ENCODE peak calls at places on chromosome 18, in six cellular contexts. One of them, this sample, is unnamed.

GRCh38 chr18:2883137-2883671 is 36.4 kb downstream of the EMILIN2 start:
- DNase-seq in mesenchymal stem cell: no peak
- DNase-seq in mesendoderm: no peak
- DNase-seq in H1: peak
- DNase-seq in IMR-90: no peak
- DNase-seq in H9: no peak
- DNase-seq in this sample: no peak

GRCh38 chr18:39380186-39380714 is 1814.7 kb upstream of the CELF4 start:
- DNase-seq in IMR-90: no peak
- DNase-seq in H1: no peak
- DNase-seq in H9: no peak
- DNase-seq in mesendoderm: peak
- DNase-seq in mesenchymal stem cell: no peak
- DNase-seq in this sample: no peak

GRCh38 chr18:76479351-76480238 is 15.4 kb downstream of the ZNF516 start:
- DNase-seq in IMR-90: no peak
- DNase-seq in H1: no peak
- DNase-seq in mesendoderm: no peak
- DNase-seq in mesenchymal stem cell: no peak
- DNase-seq in H9: no peak
- DNase-seq in this sample: no peak

GRCh38 chr18:59783138-59783537 is 85.9 kb upstream of the CCBE1 start:
- DNase-seq in H9: peak
- DNase-seq in mesenchymal stem cell: peak
- DNase-seq in IMR-90: peak
- DNase-seq in H1: peak
- DNase-seq in mesendoderm: peak
- DNase-seq in this sample: peak

GRCh38 chr18:78687736-78688135 is 291.9 kb upstream of the SALL3 start:
- DNase-seq in mesenchymal stem cell: no peak
- DNase-seq in mesendoderm: no peak
- DNase-seq in IMR-90: no peak
- DNase-seq in H9: no peak
- DNase-seq in H1: no peak
- DNase-seq in this sample: no peak

GRCh38 chr18:7116832-7117389 is 686 bp downstream of the LAMA1 start:
- DNase-seq in mesenchymal stem cell: peak
- DNase-seq in mesendoderm: peak
- DNase-seq in IMR-90: no peak
- DNase-seq in H1: peak
- DNase-seq in H9: peak
- DNase-seq in this sample: peak

GRCh38 chr18:58513615-58514014 is 115.3 kb downstream of the ALPK2 start:
- DNase-seq in IMR-90: no peak
- DNase-seq in H1: no peak
- DNase-seq in mesendoderm: no peak
- DNase-seq in mesenchymal stem cell: no peak
- DNase-seq in H9: peak
- DNase-seq in this sample: no peak

GRCh38 chr18:29012364-29012763 is 835.4 kb upstream of the CDH2 start:
- DNase-seq in H1: no peak
- DNase-seq in mesendoderm: no peak
- DNase-seq in IMR-90: no peak
- DNase-seq in mesenchymal stem cell: no peak
- DNase-seq in H9: peak
- DNase-seq in this sample: no peak

GRCh38 chr18:13558132-13558531 is 168.2 kb downstream of the FAM210A start:
- DNase-seq in IMR-90: peak
- DNase-seq in mesendoderm: peak
- DNase-seq in mesenchymal stem cell: peak
- DNase-seq in H1: peak
- DNase-seq in H9: peak
- DNase-seq in this sample: peak

GRCh38 chr18:79378416-79379250 is 17.1 kb upstream of the NFATC1 start:
- DNase-seq in mesenchymal stem cell: peak
- DNase-seq in H1: peak
- DNase-seq in IMR-90: peak
- DNase-seq in H9: peak
- DNase-seq in mesendoderm: peak
- DNase-seq in this sample: peak

GRCh38 chr18:65659912-65660311 is 90.9 kb upstream of the CDH7 start:
- DNase-seq in H1: no peak
- DNase-seq in IMR-90: no peak
- DNase-seq in mesendoderm: no peak
- DNase-seq in mesenchymal stem cell: no peak
- DNase-seq in H9: no peak
- DNase-seq in this sample: no peak

GRCh38 chr18:35454803-35455202 is 43.0 kb downstream of the INO80C start:
- DNase-seq in mesenchymal stem cell: no peak
- DNase-seq in H1: no peak
- DNase-seq in H9: no peak
- DNase-seq in IMR-90: no peak
- DNase-seq in mesendoderm: no peak
- DNase-seq in this sample: no peak
- H2BK15ac ChIP-seq in mesenchymal stem cell: no peak
- H2BK15ac ChIP-seq in H1: no peak
- H2BK15ac ChIP-seq in H9: no peak
- H2BK15ac ChIP-seq in IMR-90: no peak
- H2BK15ac ChIP-seq in mesendoderm: no peak
- H2BK15ac ChIP-seq in this sample: no peak

GRCh38 chr18:48408727-48409590 is at the start of gene ZBTB7C:
- DNase-seq in IMR-90: no peak
- DNase-seq in mesenchymal stem cell: peak
- DNase-seq in H9: no peak
- DNase-seq in H1: peak
- DNase-seq in mesendoderm: peak
- DNase-seq in this sample: peak
- H2BK15ac ChIP-seq in IMR-90: no peak
- H2BK15ac ChIP-seq in mesenchymal stem cell: peak
- H2BK15ac ChIP-seq in H9: no peak
- H2BK15ac ChIP-seq in H1: no peak
- H2BK15ac ChIP-seq in mesendoderm: no peak
- H2BK15ac ChIP-seq in this sample: peak

GRCh38 chr18:57052173-57052572 is 94.7 kb upstream of the BOD1L2 start:
- DNase-seq in IMR-90: no peak
- DNase-seq in mesenchymal stem cell: no peak
- DNase-seq in mesendoderm: no peak
- DNase-seq in H9: no peak
- DNase-seq in H1: no peak
- DNase-seq in this sample: no peak
- H2BK15ac ChIP-seq in IMR-90: no peak
- H2BK15ac ChIP-seq in mesenchymal stem cell: no peak
- H2BK15ac ChIP-seq in mesendoderm: no peak
- H2BK15ac ChIP-seq in H9: no peak
- H2BK15ac ChIP-seq in H1: no peak
- H2BK15ac ChIP-seq in this sample: no peak

DNA sequence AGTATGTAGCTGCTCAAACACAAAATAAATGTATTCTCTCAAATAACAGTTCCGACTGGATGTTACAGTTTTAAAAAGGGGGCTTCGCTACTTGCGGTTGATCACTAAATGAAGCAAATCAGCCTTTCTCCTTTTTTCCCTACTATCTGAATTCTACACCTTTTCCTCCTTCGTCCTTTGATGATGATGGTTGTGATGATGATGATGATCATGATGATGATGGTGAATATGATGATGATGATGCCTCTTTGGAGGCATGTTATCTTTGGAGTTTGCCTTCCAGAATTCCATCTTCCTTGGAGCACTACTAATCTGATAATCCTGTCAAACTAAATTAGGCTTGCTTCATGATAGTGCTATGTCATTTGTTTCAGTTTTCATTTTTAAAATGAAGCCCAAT is 1073.3 kb downstream of the SOCS6 start:
- DNase-seq in IMR-90: no peak
- DNase-seq in H9: no peak
- DNase-seq in mesendoderm: no peak
- DNase-seq in H1: no peak
- DNase-seq in mesenchymal stem cell: no peak
- DNase-seq in this sample: no peak
- H2BK15ac ChIP-seq in IMR-90: no peak
- H2BK15ac ChIP-seq in H9: no peak
- H2BK15ac ChIP-seq in mesendoderm: no peak
- H2BK15ac ChIP-seq in H1: no peak
- H2BK15ac ChIP-seq in mesenchymal stem cell: no peak
- H2BK15ac ChIP-seq in this sample: no peak

GRCh38 chr18:44783371-44783770 is 102.7 kb downstream of the SETBP1 start:
- DNase-seq in mesendoderm: no peak
- DNase-seq in H1: no peak
- DNase-seq in mesenchymal stem cell: no peak
- DNase-seq in H9: no peak
- DNase-seq in IMR-90: no peak
- DNase-seq in this sample: no peak

GRCh38 chr18:44786697-44787096 is 106.0 kb downstream of the SETBP1 start:
- DNase-seq in H9: no peak
- DNase-seq in mesendoderm: no peak
- DNase-seq in mesenchymal stem cell: no peak
- DNase-seq in H1: no peak
- DNase-seq in IMR-90: no peak
- DNase-seq in this sample: no peak

GRCh38 chr18:44789704-44790103 is 109.0 kb downstream of the SETBP1 start:
- DNase-seq in mesendoderm: no peak
- DNase-seq in IMR-90: no peak
- DNase-seq in H1: no peak
- DNase-seq in mesenchymal stem cell: peak
- DNase-seq in H9: no peak
- DNase-seq in this sample: no peak

GRCh38 chr18:44788334-44788733 is 107.6 kb downstream of the SETBP1 start:
- DNase-seq in mesendoderm: no peak
- DNase-seq in H1: no peak
- DNase-seq in mesenchymal stem cell: peak
- DNase-seq in IMR-90: no peak
- DNase-seq in H9: no peak
- DNase-seq in this sample: no peak

DNA sequence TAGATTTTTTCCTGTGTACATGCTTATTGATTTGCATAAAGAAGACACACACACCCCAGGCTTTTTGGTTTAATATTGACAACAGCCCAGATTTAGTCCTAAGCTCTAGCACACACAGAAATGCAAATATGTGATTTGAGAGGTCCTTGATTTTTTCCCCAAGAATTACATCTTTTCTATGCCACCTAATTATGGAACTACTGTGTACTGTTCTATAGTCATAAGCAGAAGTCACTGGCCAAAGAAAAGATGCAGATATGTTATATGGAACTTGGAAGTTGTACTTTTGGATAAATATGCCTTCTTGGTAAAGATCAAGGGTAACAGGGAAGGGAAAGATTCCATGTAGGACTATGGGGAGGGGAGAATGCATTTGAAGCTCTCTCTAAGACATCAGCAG is 105.6 kb downstream of the SETBP1 start:
- DNase-seq in mesenchymal stem cell: no peak
- DNase-seq in H9: no peak
- DNase-seq in mesendoderm: no peak
- DNase-seq in H1: no peak
- DNase-seq in IMR-90: no peak
- DNase-seq in this sample: no peak
- H2BK15ac ChIP-seq in mesenchymal stem cell: no peak
- H2BK15ac ChIP-seq in H9: no peak
- H2BK15ac ChIP-seq in mesendoderm: no peak
- H2BK15ac ChIP-seq in H1: no peak
- H2BK15ac ChIP-seq in IMR-90: no peak
- H2BK15ac ChIP-seq in this sample: no peak

GRCh38 chr18:47983946-47984345 is 53.5 kb upstream of the SMAD2 start:
- DNase-seq in H9: no peak
- DNase-seq in mesendoderm: no peak
- DNase-seq in H1: no peak
- DNase-seq in IMR-90: no peak
- DNase-seq in mesenchymal stem cell: no peak
- DNase-seq in this sample: no peak

GRCh38 chr18:47981830-47982229 is 51.4 kb upstream of the SMAD2 start:
- DNase-seq in H1: no peak
- DNase-seq in IMR-90: no peak
- DNase-seq in mesendoderm: no peak
- DNase-seq in mesenchymal stem cell: no peak
- DNase-seq in H9: no peak
- DNase-seq in this sample: no peak

GRCh38 chr18:47979611-47980200 is 49.2 kb upstream of the SMAD2 start:
- DNase-seq in H1: no peak
- DNase-seq in mesendoderm: peak
- DNase-seq in IMR-90: no peak
- DNase-seq in mesenchymal stem cell: no peak
- DNase-seq in H9: no peak
- DNase-seq in this sample: no peak

GRCh38 chr18:47983055-47983454 is 52.6 kb upstream of the SMAD2 start:
- DNase-seq in H9: no peak
- DNase-seq in H1: no peak
- DNase-seq in mesendoderm: no peak
- DNase-seq in mesenchymal stem cell: no peak
- DNase-seq in IMR-90: no peak
- DNase-seq in this sample: no peak

GRCh38 chr18:47981320-47981719 is 50.9 kb upstream of the SMAD2 start:
- DNase-seq in IMR-90: no peak
- DNase-seq in mesendoderm: peak
- DNase-seq in mesenchymal stem cell: no peak
- DNase-seq in H1: no peak
- DNase-seq in H9: no peak
- DNase-seq in this sample: no peak
- H2BK15ac ChIP-seq in IMR-90: no peak
- H2BK15ac ChIP-seq in mesendoderm: no peak
- H2BK15ac ChIP-seq in mesenchymal stem cell: no peak
- H2BK15ac ChIP-seq in H1: no peak
- H2BK15ac ChIP-seq in H9: no peak
- H2BK15ac ChIP-seq in this sample: no peak